ENCODE peak calls at places on chromosomes 16 and 17, in four cellular contexts. S, O, L and T are unnamed samples.

GRCh38 chr17:13372432-13372831 is 229.3 kb downstream of the HS3ST3A1 start:
- DNase-seq in S (no peak), O (no peak), L (no peak), T (no peak)

GRCh38 chr16:51982715-51983680 is 563.9 kb downstream of the TOX3 start:
- DNase-seq in S (peak; percentile 25), O (peak; percentile 21), L (peak; percentile 67), T (peak; percentile 22)

GRCh38 chr17:35875439-35876139 is 4.6 kb downstream of the CCL5 start:
- DNase-seq in S (no peak), O (no peak), L (peak; percentile 46), T (no peak)

GRCh38 chr16:88316941-88317618 is 65.7 kb upstream of the ZNF469 start:
- DNase-seq in S (no peak), O (no peak), L (no peak), T (no peak)

GRCh38 chr17:64718058-64718457 is 56.0 kb upstream of the SMURF2 start:
- DNase-seq in S (no peak), O (no peak), L (no peak), T (no peak)

GRCh38 chr16:29662729-29663019 is 373 bp upstream of the SPN start:
- DNase-seq in S (no peak), O (no peak), L (no peak), T (no peak)

GRCh38 chr16:11841026-11841425 is 10.3 kb downstream of the RSL1D1 start:
- DNase-seq in S (no peak), O (no peak), L (no peak), T (no peak)

GRCh38 chr17:67095803-67096202 is 51.4 kb downstream of the CACNG1 start:
- DNase-seq in S (no peak), O (no peak), L (peak; percentile 11), T (no peak)

GRCh38 chr17:75625813-75626486 is 7.3 kb upstream of the SMIM5 start:
- DNase-seq in S (peak; percentile 82), O (peak; percentile 79), L (peak; percentile 56), T (peak; percentile 87)

GRCh38 chr17:68461589-68461988 is 4.3 kb upstream of the WIPI1 start:
- DNase-seq in S (no peak), O (no peak), L (no peak), T (no peak)

GRCh38 chr16:67842509-67843342 is 606 bp downstream of the THAP11 start:
- DNase-seq in S (no peak), O (no peak), L (peak; percentile 61), T (peak; percentile 59)

GRCh38 chr17:35969558-35970442 is 11.5 kb downstream of the CCL16 start:
- DNase-seq in S (peak; percentile 69), O (peak; percentile 69), L (peak; percentile 82), T (peak; percentile 88)

GRCh38 chr16:67914758-67915622 is 16.7 kb downstream of the CTRL start:
- DNase-seq in S (no peak), O (no peak), L (no peak), T (no peak)

GRCh38 chr16:49696414-49697101 is 159.4 kb downstream of the ZNF423 start:
- DNase-seq in S (no peak), O (no peak), L (no peak), T (peak; percentile 64)

GRCh38 chr16:58198739-58199411 is 969 bp upstream of the CSNK2A2 start:
- DNase-seq in S (no peak), O (no peak), L (no peak), T (no peak)

GRCh38 chr17:12789075-12789975 is at the start of gene ARHGAP44:
- DNase-seq in S (peak; percentile 64), O (peak; percentile 38), L (peak; percentile 40), T (peak; percentile 85)

GRCh38 chr17:45144199-45145034 is 3.9 kb upstream of the HEXIM1 start:
- DNase-seq in S (no peak), O (peak; percentile 82), L (no peak), T (peak; percentile 56)

GRCh38 chr17:62778990-62779681 is 29.0 kb downstream of the MARCHF10 start:
- DNase-seq in S (peak; percentile 68), O (peak; percentile 20), L (peak; percentile 48), T (no peak)

GRCh38 chr17:69834494-69834893 is 240.5 kb upstream of the KCNJ16 start:
- DNase-seq in S (no peak), O (no peak), L (no peak), T (no peak)

GRCh38 chr16:29030086-29030840 is 45.4 kb downstream of the LAT start:
- DNase-seq in S (no peak), O (no peak), L (no peak), T (no peak)

GRCh38 chr16:86519649-86520316 is 9.5 kb downstream of the FOXF1 start:
- DNase-seq in S (peak; percentile 77), O (peak; percentile 76), L (peak; percentile 48), T (peak; percentile 75)

GRCh38 chr16:35714665-35715064 is 2255.3 kb downstream of the TP53TG3F start:
- DNase-seq in S (no peak), O (no peak), L (no peak), T (no peak)

GRCh38 chr16:3748307-3748706 is 31.0 kb upstream of the TRAP1 start:
- DNase-seq in S (no peak), O (no peak), L (no peak), T (no peak)

GRCh38 chr16:68309798-68310197 is 948 bp downstream of the SLC7A6OS start:
- DNase-seq in S (no peak), O (no peak), L (no peak), T (no peak)

GRCh38 chr17:12342609-12343248 is 322.1 kb downstream of the MAP2K4 start:
- DNase-seq in S (peak; percentile 22), O (peak; percentile 45), L (no peak), T (peak; percentile 89)

GRCh38 chr16:28984619-28985135 is at the start of gene LAT:
- DNase-seq in S (no peak), O (no peak), L (no peak), T (no peak)

GRCh38 chr16:67549240-67549639 is 13.1 kb upstream of the CTCF start:
- DNase-seq in S (no peak), O (no peak), L (no peak), T (no peak)

GRCh38 chr16:65229191-65229662 is 107.4 kb upstream of the CDH11 start:
- DNase-seq in S (no peak), O (no peak), L (no peak), T (no peak)

GRCh38 chr16:86962259-86962658 is 354.9 kb downstream of the C16orf95 start:
- DNase-seq in S (no peak), O (peak; percentile 19), L (no peak), T (no peak)

GRCh38 chr16:77450790-77451487 is 16.1 kb upstream of the ADAMTS18 start:
- DNase-seq in S (no peak), O (no peak), L (no peak), T (no peak)

GRCh38 chr17:44187131-44187899 is 543 bp downstream of the TMUB2 start:
- DNase-seq in S (no peak), O (peak; percentile 88), L (no peak), T (no peak)

GRCh38 chr17:49969794-49970389 is 902 bp downstream of the DLX4 start:
- DNase-seq in S (no peak), O (no peak), L (no peak), T (no peak)
- TF ChIP-seq HMGXB4 in S (no peak), O (no peak), L (no peak), T (no peak)

DNA sequence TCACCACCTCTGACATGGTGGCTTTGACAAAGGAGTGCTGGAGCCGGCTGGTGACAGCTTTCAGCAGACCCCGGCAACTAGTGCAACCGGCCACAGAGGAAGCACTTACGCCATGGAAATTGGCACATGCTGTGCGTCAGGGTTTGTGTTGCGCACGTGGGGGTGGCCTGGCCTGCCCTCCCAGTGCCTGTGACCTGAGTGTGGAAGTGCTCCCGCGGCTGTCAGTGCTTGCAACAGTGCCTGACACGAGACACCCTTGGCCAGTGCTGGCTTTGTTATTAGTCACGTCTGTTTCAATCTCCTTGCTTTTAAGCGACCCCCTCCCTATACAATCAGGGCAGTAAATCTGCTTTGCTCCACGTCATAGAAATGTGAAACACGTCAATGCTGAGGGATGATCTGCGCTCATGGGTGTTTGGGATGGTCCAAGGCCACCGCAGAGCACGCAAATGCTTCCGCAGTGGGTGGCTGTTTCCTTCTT is 64.2 kb downstream of the PGS1 start:
- DNase-seq in S (no peak), O (no peak), L (no peak), T (no peak)
- TF ChIP-seq HMGXB4 in S (no peak), O (no peak), L (no peak), T (no peak)

GRCh38 chr16:55667753-55668152 is 12.0 kb downstream of the SLC6A2 start:
- DNase-seq in S (no peak), O (no peak), L (no peak), T (no peak)
- TF ChIP-seq HMGXB4 in S (no peak), O (no peak), L (no peak), T (no peak)

DNA sequence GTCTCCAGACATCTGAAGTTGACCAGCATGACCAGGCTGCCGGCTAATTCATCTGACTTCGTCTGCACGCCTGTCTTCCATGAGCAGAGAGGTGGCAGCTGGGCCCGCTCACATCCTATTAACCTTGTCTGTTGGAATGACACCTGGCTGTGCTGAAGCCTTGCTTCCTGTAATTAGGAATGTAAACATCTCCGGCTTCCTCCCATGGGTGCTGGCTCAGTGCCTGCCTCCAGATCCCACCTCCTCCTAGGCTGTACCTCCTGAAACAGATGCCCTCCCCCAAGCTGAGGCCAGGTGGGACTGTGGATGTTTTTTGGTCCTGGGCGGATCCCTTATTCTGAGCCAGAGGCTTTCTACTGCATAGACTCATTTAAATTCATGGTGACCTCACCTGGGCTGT is 296.3 kb downstream of the HS3ST4 start:
- DNase-seq in S (no peak), O (no peak), L (no peak), T (peak; percentile 19)
- TF ChIP-seq HMGXB4 in S (no peak), O (no peak), L (no peak), T (no peak)

DNA sequence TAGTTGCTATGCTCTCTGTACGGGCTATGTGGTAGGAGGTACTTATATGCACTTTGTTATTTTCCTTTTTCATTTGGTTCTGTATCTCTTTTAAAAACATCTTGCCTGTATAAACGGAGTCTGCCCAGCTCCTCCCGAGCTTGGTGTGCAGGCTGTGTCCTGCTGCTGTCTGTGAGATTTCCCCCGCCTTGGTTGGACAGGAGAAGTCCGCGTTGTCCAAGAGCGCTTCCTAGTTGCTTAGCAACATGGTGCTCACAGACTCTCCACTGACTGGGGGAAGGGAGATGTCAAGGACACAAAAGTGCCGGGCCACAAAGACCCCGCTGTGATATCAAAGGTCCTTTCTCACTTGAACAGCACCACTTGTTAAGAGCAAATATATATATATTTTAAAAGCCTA is 134.4 kb upstream of the CPHXL start:
- DNase-seq in S (no peak), O (no peak), L (peak; percentile 21), T (no peak)
- TF ChIP-seq HMGXB4 in S (no peak), O (no peak), L (no peak), T (no peak)

GRCh38 chr16:27642753-27643152 is 92.8 kb downstream of the KATNIP start:
- DNase-seq in S (no peak), O (peak; percentile 44), L (peak; percentile 35), T (peak; percentile 49)

GRCh38 chr16:27640277-27640600 is 90.3 kb downstream of the KATNIP start:
- DNase-seq in S (no peak), O (no peak), L (no peak), T (peak; percentile 35)

GRCh38 chr16:27638833-27639587 is 89.1 kb downstream of the KATNIP start:
- DNase-seq in S (no peak), O (no peak), L (no peak), T (no peak)

GRCh38 chr16:27639588-27640276 is 89.8 kb downstream of the KATNIP start:
- DNase-seq in S (peak; percentile 57), O (peak; percentile 77), L (peak; percentile 58), T (peak; percentile 40)

DNA sequence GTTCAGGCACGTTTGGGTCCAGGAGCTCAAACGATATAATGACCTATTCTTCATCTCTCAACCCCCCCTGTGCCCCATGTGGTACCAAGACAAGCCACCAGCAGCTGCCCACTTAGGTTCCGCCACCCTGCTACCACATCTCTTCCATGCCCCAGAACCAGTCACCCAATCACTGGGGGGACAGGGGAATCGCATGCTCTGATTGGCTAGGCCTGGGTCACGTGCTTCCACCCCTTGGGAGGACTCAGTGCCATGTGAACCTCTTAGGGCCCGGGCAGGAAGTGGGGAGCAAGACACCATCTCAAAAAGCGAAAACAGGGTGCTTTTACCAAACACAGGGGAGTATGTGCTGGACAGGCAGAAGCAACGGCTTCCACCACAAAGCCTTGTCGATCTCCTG is 91.3 kb downstream of the KATNIP start:
- DNase-seq in S (no peak), O (peak; percentile 60), L (no peak), T (no peak)
- TF ChIP-seq HMGXB4 in S (no peak), O (no peak), L (no peak), T (no peak)